ENCODE peak calls at places on chromosome 7, in five cellular contexts. U is sigmoid colon, R is transverse colon, K is HCT116, Y is GM12878. C is an unnamed sample.

GRCh38 chr7:497346-497745 is 22.3 kb downstream of the PDGFA start:
- DNase-seq in U (peak; percentile 39), R (no peak), K (no peak), Y (no peak), C (no peak)

GRCh38 chr7:120941064-120941463 is 9.5 kb upstream of the ING3 start:
- DNase-seq in U (no peak), R (no peak), K (peak; percentile 4), Y (no peak), C (no peak)

GRCh38 chr7:91718071-91718470 is 162.4 kb downstream of the MTERF1 start:
- DNase-seq in U (no peak), R (no peak), K (no peak), Y (no peak), C (no peak)

GRCh38 chr7:26990268-26990667 is 105.5 kb downstream of the HOXA1 start:
- DNase-seq in U (no peak), R (no peak), K (no peak), Y (no peak), C (no peak)

GRCh38 chr7:151012031-151012692 is 12.1 kb downstream of the ATG9B start:
- DNase-seq in U (no peak), R (peak; percentile 76), K (no peak), Y (no peak), C (no peak)

GRCh38 chr7:492714-493065 is 27.0 kb downstream of the PDGFA start:
- DNase-seq in U (peak; percentile 58), R (no peak), K (no peak), Y (no peak), C (no peak)

GRCh38 chr7:116561697-116562483 is 37.1 kb downstream of the CAV1 start:
- DNase-seq in U (no peak), R (no peak), K (no peak), Y (no peak), C (no peak)

GRCh38 chr7:157422279-157422678 is 85.5 kb downstream of the DNAJB6 start:
- DNase-seq in U (no peak), R (no peak), K (no peak), Y (no peak), C (no peak)

GRCh38 chr7:67738958-67739357 is 742.3 kb downstream of the TYW1 start:
- DNase-seq in U (peak; percentile 73), R (no peak), K (no peak), Y (no peak), C (no peak)

GRCh38 chr7:22569586-22570321 is 69.8 kb upstream of the STEAP1B start:
- DNase-seq in U (no peak), R (peak; percentile 25), K (no peak), Y (no peak), C (no peak)

GRCh38 chr7:80729586-80730320 is 91.3 kb downstream of the CD36 start:
- DNase-seq in U (no peak), R (no peak), K (no peak), Y (no peak), C (no peak)

GRCh38 chr7:3942778-3943177 is 641.7 kb downstream of the SDK1 start:
- DNase-seq in U (no peak), R (no peak), K (no peak), Y (no peak), C (no peak)

GRCh38 chr7:76513817-76514799 is 3.8 kb downstream of the UPK3B start:
- DNase-seq in U (peak; percentile 57), R (no peak), K (no peak), Y (no peak), C (peak; percentile 87)

GRCh38 chr7:142557971-142558582 is 191.2 kb upstream of the PRSS1 start:
- DNase-seq in U (no peak), R (peak; percentile 50), K (peak; percentile 51), Y (no peak), C (no peak)

GRCh38 chr7:23918856-23919255 is 208.8 kb downstream of the STK31 start:
- DNase-seq in U (no peak), R (no peak), K (no peak), Y (no peak), C (no peak)

GRCh38 chr7:12062062-12062461 is 149.0 kb upstream of the TMEM106B start:
- DNase-seq in U (no peak), R (no peak), K (no peak), Y (no peak), C (no peak)

GRCh38 chr7:27172823-27173411 is 1.2 kb downstream of the HOXA10 start:
- DNase-seq in U (peak; percentile 95), R (peak; percentile 80), K (no peak), Y (no peak), C (no peak)

GRCh38 chr7:131607291-131608111 is 51.1 kb upstream of the PODXL start:
- DNase-seq in U (no peak), R (no peak), K (no peak), Y (no peak), C (no peak)

DNA sequence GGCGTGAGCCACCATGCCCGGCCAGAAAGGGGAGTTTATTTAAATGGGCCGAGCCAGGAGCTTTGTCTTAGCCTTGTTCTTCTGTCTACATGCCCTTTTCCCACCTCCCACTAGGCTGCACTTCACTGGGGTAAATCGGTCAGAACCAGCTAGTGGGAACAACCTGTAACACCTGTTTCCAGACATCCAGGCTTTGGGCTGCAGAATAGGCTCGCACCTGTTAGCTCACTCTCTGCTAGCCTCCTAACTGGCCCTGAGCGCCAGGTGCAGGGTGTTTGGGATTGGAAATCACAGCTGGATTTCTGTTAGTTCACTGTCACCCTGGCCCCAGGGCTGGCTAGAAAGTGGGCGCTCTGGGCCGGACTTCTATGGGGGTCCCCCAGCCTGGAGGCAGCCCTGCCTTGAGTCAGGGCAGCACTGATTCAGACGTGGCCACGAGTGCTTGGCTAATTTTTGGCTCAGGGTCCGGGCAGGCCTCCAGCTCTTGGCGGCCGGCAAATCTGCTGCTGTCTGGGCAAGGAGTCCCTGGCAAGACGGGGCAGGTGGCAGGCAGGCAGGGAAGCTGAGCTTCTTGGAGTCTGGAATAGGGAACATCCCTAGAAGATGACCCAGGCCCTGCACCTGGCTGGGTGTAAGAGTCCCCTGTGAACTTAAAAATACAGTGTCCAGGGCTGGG is 48.6 kb downstream of the GTF2IRD1 start:
- DNase-seq in U (peak; percentile 91), R (peak; percentile 32), K (no peak), Y (no peak), C (no peak)
- TF ChIP-seq POLR2AphosphoS5 in U (peak; percentile 42), R (no peak), K (no peak), Y (no peak), C (peak; percentile 45)

DNA sequence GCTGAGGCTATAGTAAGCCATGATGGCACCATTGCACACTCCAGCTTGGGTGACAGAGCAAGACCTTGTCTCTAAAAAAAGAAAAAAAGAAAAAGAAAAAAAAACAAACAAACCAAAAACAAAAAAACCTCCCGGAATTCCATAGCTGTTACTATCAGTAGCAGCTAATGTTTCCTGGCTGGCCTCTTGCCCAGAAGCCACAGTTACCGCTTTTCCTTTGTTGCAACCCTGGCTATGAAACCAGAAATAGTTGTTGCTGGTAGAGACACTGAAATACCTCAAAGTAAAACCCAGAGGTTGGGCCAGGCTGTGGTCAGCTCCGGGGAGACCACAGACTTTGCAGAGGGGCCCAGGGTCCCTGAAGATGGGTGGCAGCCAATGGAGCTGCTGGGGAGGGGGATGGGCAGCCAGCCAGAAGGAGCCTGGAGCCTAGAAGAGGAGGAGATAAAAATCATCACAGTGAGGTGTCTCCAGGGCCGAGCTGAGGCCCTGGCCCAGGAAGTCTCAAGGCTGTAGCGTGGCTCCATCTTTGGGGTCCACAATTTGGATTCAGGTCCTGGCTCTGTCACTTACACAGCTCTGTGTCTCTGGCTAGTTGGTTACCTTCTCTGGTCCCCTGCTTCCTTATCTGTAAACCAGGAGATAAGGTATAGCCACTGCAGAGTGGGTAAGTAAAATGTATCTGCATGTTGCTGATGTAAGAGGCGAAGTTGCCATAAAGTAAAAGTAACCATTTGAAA is 3.4 kb upstream of the CHST12 start:
- DNase-seq in U (peak; percentile 92), R (peak; percentile 75), K (no peak), Y (no peak), C (peak; percentile 86)
- TF ChIP-seq POLR2A in U (no peak), R (no peak), K (no peak), Y (no peak), C (no peak)

GRCh38 chr7:66657798-66658197 is 29.1 kb downstream of the KCTD7 start:
- DNase-seq in U (no peak), R (no peak), K (no peak), Y (no peak), C (no peak)

GRCh38 chr7:66654275-66655112 is 25.8 kb downstream of the KCTD7 start:
- DNase-seq in U (peak; percentile 99), R (peak; percentile 99), K (peak; percentile 92), Y (peak; percentile 93), C (peak; percentile 99)
- TF ChIP-seq POLR2AphosphoS5 in U (peak; percentile 100), R (peak; percentile 100), K (peak; percentile 91), Y (peak; percentile 93), C (peak; percentile 98)

DNA sequence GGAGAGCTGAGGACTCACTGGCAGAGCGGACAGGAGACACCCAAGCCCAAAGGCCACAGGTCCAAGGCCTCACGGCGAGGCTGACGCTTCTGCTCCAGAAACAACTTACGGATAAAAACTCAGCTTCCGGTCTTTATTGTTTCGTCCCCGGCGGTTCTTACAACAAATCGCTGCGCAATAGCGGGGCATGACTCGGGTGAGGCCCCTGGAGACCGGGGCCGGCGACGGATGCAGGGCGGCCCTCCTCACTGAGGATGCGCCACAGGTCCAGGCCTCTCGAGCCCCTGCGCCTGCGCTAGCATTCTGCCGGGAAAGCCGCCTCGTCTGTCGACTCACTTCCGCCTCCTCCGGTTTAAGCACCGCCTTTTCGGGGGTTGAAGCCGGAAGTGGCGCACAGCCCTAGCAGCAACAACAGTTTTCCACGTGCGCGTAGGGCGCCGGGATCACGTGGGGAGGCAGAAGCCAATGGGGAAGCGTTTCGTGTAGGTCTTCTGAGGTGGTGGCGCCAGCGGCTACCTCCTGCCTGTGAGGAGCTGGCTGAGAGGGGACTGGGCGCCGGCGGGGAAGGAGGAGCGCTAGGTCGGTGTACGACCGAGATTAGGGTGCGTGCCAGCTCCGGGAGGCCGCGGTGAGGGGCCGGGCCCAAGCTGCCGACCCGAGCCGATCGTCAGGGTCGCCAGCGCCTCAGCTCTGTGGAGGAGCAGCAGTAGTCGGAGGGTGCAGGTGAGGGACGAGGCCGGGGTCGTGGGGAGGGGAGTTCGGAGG is at the start of the genes DNAJB9 and THAP5:
- DNase-seq in U (peak; percentile 100), R (peak; percentile 99), K (peak; percentile 99), Y (peak; percentile 99), C (peak; percentile 100)
- TF ChIP-seq POLR2A in U (peak; percentile 85), R (peak; percentile 97), K (peak; percentile 67), Y (peak; percentile 99), C (peak; percentile 78)

GRCh38 chr7:30530373-30530772 is 25.7 kb upstream of the GGCT start:
- DNase-seq in U (no peak), R (no peak), K (no peak), Y (no peak), C (no peak)
- TF ChIP-seq POLR2AphosphoS5 in U (no peak), R (no peak), K (no peak), Y (no peak), C (no peak)

GRCh38 chr7:44847920-44848634 is at the start of gene H2AZ2:
- DNase-seq in U (peak; percentile 100), R (peak; percentile 100), K (peak; percentile 99), Y (peak; percentile 99), C (peak; percentile 99)
- TF ChIP-seq POLR2A in U (peak; percentile 44), R (peak; percentile 79), K (peak; percentile 80), Y (peak; percentile 75), C (peak; percentile 86)

GRCh38 chr7:55020481-55020871 is 1.7 kb downstream of the EGFR start:
- DNase-seq in U (peak; percentile 93), R (peak; percentile 59), K (no peak), Y (no peak), C (no peak)
- TF ChIP-seq POLR2AphosphoS5 in U (peak; percentile 65), R (peak; percentile 68), K (no peak), Y (no peak), C (peak; percentile 41)

GRCh38 chr7:17640730-17641377 is 299.4 kb downstream of the SNX13 start:
- DNase-seq in U (no peak), R (no peak), K (peak; percentile 46), Y (no peak), C (no peak)
- TF ChIP-seq POLR2A in U (no peak), R (no peak), K (no peak), Y (no peak), C (no peak)